ENCODE peak calls at places on chromosomes 6 and 20, in seven cellular contexts. One of them, this sample, is unnamed.

GRCh38 chr6:54910326-54910952 is 63.9 kb downstream of the FAM83B start:
- DNase-seq in HepG2: no peak
- DNase-seq in GM12878: no peak
- DNase-seq in GM12891: no peak
- DNase-seq in SK-N-SH: no peak
- DNase-seq in K562: no peak
- DNase-seq in H1: no peak
- DNase-seq in this sample: no peak

GRCh38 chr6:33034554-33034953 is 25.2 kb upstream of the HLA-DOA start:
- DNase-seq in H1: no peak
- DNase-seq in HepG2: no peak
- DNase-seq in SK-N-SH: no peak
- DNase-seq in GM12878: no peak
- DNase-seq in GM12891: no peak
- DNase-seq in K562: no peak
- DNase-seq in this sample: no peak

GRCh38 chr6:139027620-139028182 is 844 bp upstream of the ABRACL start:
- DNase-seq in GM12878: peak; percentile 36
- DNase-seq in GM12891: no peak
- DNase-seq in SK-N-SH: no peak
- DNase-seq in K562: no peak
- DNase-seq in HepG2: no peak
- DNase-seq in H1: no peak
- DNase-seq in this sample: no peak

GRCh38 chr20:52105045-52105572 is 86.5 kb downstream of the ZFP64 start:
- DNase-seq in GM12878: no peak
- DNase-seq in HepG2: no peak
- DNase-seq in K562: no peak
- DNase-seq in GM12891: no peak
- DNase-seq in H1: no peak
- DNase-seq in SK-N-SH: peak; percentile 48
- DNase-seq in this sample: peak; percentile 27

GRCh38 chr6:2819891-2820814 is 21.5 kb downstream of the SERPINB1 start:
- DNase-seq in H1: no peak
- DNase-seq in SK-N-SH: no peak
- DNase-seq in K562: no peak
- DNase-seq in GM12878: no peak
- DNase-seq in HepG2: no peak
- DNase-seq in GM12891: no peak
- DNase-seq in this sample: no peak

GRCh38 chr6:28765978-28766351 is 157.8 kb downstream of the TRIM27 start:
- DNase-seq in H1: no peak
- DNase-seq in K562: no peak
- DNase-seq in GM12878: no peak
- DNase-seq in SK-N-SH: no peak
- DNase-seq in GM12891: no peak
- DNase-seq in HepG2: no peak
- DNase-seq in this sample: no peak

GRCh38 chr6:139903411-139904157 is 529.1 kb upstream of the CITED2 start:
- DNase-seq in GM12891: peak; percentile 32
- DNase-seq in H1: no peak
- DNase-seq in HepG2: no peak
- DNase-seq in GM12878: peak; percentile 75
- DNase-seq in K562: no peak
- DNase-seq in SK-N-SH: no peak
- DNase-seq in this sample: peak; percentile 19

GRCh38 chr6:136920858-136921520 is 1.1 kb upstream of the SLC35D3 start:
- DNase-seq in SK-N-SH: peak; percentile 75
- DNase-seq in H1: no peak
- DNase-seq in GM12891: peak; percentile 33
- DNase-seq in HepG2: no peak
- DNase-seq in GM12878: no peak
- DNase-seq in K562: no peak
- DNase-seq in this sample: no peak

GRCh38 chr6:18424201-18424600 is 37.1 kb downstream of the RNF144B start:
- DNase-seq in SK-N-SH: no peak
- DNase-seq in K562: no peak
- DNase-seq in GM12878: no peak
- DNase-seq in GM12891: no peak
- DNase-seq in H1: no peak
- DNase-seq in HepG2: no peak
- DNase-seq in this sample: no peak

GRCh38 chr6:36368921-36369880 is 18.3 kb downstream of the ETV7 start:
- DNase-seq in GM12878: no peak
- DNase-seq in K562: peak; percentile 33
- DNase-seq in GM12891: no peak
- DNase-seq in SK-N-SH: no peak
- DNase-seq in HepG2: no peak
- DNase-seq in H1: no peak
- DNase-seq in this sample: no peak

GRCh38 chr6:42988486-42989020 is 4.2 kb downstream of the PPP2R5D start:
- DNase-seq in K562: no peak
- DNase-seq in H1: no peak
- DNase-seq in GM12878: no peak
- DNase-seq in GM12891: no peak
- DNase-seq in HepG2: no peak
- DNase-seq in SK-N-SH: no peak
- DNase-seq in this sample: no peak

GRCh38 chr6:148438593-148438992 is 96.0 kb downstream of the SASH1 start:
- DNase-seq in K562: no peak
- DNase-seq in GM12878: no peak
- DNase-seq in H1: no peak
- DNase-seq in HepG2: no peak
- DNase-seq in SK-N-SH: no peak
- DNase-seq in GM12891: no peak
- DNase-seq in this sample: no peak

GRCh38 chr6:169190144-169190584 is 63.5 kb downstream of the THBS2 start:
- DNase-seq in H1: no peak
- DNase-seq in GM12891: no peak
- DNase-seq in SK-N-SH: no peak
- DNase-seq in HepG2: no peak
- DNase-seq in K562: no peak
- DNase-seq in GM12878: no peak
- DNase-seq in this sample: no peak

GRCh38 chr6:6884193-6884627 is 223.6 kb upstream of the RREB1 start:
- DNase-seq in K562: no peak
- DNase-seq in H1: no peak
- DNase-seq in SK-N-SH: no peak
- DNase-seq in HepG2: no peak
- DNase-seq in GM12878: no peak
- DNase-seq in GM12891: no peak
- DNase-seq in this sample: no peak

GRCh38 chr20:62206388-62206775 is 13.7 kb downstream of the HRH3 start:
- DNase-seq in K562: no peak
- DNase-seq in GM12878: no peak
- DNase-seq in SK-N-SH: no peak
- DNase-seq in HepG2: no peak
- DNase-seq in GM12891: no peak
- DNase-seq in H1: no peak
- DNase-seq in this sample: no peak

GRCh38 chr6:53834134-53834533 is 39.3 kb downstream of the LRRC1 start:
- DNase-seq in HepG2: no peak
- DNase-seq in GM12878: no peak
- DNase-seq in H1: no peak
- DNase-seq in K562: no peak
- DNase-seq in GM12891: no peak
- DNase-seq in SK-N-SH: no peak
- DNase-seq in this sample: no peak

GRCh38 chr20:19252670-19253120 is 40.3 kb downstream of the SLC24A3 start:
- DNase-seq in H1: no peak
- DNase-seq in HepG2: no peak
- DNase-seq in GM12878: no peak
- DNase-seq in GM12891: no peak
- DNase-seq in SK-N-SH: no peak
- DNase-seq in K562: no peak
- DNase-seq in this sample: no peak

DNA sequence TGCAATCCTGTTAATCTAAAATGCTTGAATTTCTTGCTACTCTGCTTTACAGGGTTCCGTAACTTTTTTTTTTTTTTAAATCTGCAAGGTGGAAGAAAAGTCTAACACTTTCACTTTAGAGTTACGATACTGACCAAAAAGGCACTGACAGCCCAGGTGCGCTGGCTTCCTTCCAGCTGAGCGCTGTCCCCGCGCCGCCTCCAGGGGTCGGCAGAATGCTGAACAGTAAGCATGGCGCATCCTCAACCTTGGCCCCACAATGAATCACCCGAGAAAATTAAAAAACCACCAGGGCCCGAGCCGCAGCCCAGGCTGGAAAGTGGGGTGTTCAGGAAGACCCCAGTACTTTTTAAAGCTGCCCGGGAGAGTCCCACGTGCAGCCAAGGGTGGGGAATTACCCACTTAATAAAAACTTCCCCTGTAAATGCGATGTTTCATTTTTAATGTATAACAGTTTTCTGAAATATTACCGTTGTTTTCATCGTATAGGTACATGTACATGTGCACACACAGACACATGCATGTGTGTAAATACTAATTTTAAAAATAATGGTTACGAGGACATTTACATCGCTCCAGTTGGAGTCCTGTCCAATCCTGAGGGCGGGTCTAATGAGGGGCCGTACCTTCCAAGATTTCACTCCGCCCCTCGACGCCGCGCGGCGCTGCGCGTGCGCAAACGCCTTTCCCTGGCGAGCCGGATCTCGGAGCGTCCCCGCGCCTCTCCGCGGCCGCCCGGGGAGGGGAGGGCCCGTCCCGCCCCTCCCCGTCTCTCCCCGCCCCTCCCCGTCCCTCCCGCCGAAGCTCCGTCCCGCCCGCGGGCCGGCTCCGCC is 420 bp upstream of the GINM1 start:
- DNase-seq in SK-N-SH: peak; percentile 99
- DNase-seq in K562: peak; percentile 98
- DNase-seq in H1: peak; percentile 80
- DNase-seq in GM12878: peak; percentile 90
- DNase-seq in GM12891: peak; percentile 84
- DNase-seq in HepG2: peak; percentile 93
- DNase-seq in this sample: peak; percentile 84
- TF ChIP-seq POLR2AphosphoS5 in SK-N-SH: no peak
- TF ChIP-seq POLR2AphosphoS5 in K562: peak; percentile 73
- TF ChIP-seq POLR2AphosphoS5 in H1: no peak
- TF ChIP-seq POLR2AphosphoS5 in GM12878: peak; percentile 69
- TF ChIP-seq POLR2AphosphoS5 in GM12891: peak; percentile 63
- TF ChIP-seq POLR2AphosphoS5 in HepG2: no peak
- TF ChIP-seq POLR2AphosphoS5 in this sample: peak; percentile 41

DNA sequence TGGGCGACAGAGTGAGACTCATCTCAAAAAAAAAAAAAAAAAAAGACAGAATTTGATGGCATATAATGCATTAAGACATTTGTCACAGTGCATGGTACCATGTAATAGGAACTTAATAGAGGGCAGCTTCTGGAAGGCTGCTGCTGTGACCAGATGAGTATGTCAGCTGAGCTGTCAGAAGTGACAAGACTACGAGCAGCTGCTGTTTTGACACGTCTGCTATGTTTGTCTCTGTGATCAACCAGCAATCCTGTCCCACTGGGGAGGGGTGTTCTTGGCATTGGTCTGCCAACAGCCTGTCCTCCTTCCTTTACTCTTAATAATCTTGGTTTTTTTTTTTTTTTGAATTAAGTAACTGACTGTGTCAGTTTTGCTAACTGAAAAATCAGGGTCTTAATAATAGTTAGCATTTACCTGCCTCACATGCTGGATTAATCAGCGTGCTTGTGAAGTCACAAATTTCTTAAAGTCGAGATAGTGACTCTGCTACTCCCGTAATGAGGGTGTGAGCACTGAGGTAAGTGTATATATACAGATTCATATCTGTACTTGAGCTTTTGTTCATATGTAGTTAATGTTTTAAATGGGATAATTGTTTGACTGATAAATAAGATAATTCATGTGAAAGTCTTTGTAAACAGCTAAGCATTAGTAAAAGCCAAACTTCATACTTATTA is 152.4 kb downstream of the BMP2 start:
- DNase-seq in H1: no peak
- DNase-seq in GM12878: no peak
- DNase-seq in GM12891: no peak
- DNase-seq in HepG2: no peak
- DNase-seq in K562: no peak
- DNase-seq in SK-N-SH: no peak
- DNase-seq in this sample: no peak
- TF ChIP-seq TAF1 in H1: no peak
- TF ChIP-seq TAF1 in GM12878: no peak
- TF ChIP-seq TAF1 in GM12891: no peak
- TF ChIP-seq TAF1 in HepG2: no peak
- TF ChIP-seq TAF1 in K562: no peak
- TF ChIP-seq TAF1 in SK-N-SH: no peak
- TF ChIP-seq TAF1 in this sample: no peak

DNA sequence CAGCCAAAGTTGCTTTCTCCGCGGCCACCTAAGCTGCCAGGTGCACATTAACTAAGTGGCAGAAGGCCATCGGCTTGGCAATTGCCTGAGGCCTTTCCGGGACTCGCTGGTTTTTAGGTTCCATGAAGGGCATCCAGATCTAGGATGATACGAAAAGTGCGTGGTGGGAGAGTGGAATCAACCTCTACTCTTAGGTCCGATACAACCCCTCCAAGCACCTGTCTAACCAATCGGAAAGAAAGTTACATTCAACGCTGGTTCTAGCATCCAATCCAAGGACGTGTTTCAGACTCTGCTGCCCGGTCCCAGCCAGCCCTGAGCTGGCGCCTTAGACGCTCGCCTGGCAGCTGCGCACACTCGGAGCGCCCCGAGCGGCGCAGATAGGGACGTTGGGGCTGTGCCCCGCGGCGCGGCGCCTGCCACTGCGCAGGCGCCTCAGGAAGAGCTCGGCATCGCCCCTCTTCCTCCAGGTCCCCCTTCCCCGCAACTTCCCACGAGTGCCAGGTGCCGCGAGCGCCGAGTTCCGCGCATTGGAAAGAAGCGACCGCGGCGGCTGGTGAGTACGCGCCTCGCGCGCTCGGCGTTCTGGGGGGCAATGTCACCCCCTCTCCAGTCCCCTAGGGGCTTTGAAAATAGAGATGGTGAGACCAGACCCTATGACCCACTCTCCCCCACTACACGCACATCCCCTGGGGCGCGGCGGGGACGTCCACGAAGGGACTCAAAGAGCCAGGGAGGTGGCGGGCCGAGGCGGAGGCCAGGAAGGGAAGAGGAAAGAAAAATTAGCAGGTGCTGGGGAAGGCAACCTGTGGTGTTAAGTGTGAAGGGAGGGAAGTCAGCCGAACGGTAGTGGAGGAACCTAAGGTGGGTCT is at the start of gene ENPP4:
- DNase-seq in GM12878: peak; percentile 100
- DNase-seq in K562: no peak
- DNase-seq in SK-N-SH: peak; percentile 72
- DNase-seq in HepG2: peak; percentile 15
- DNase-seq in H1: peak; percentile 93
- DNase-seq in GM12891: peak; percentile 84
- DNase-seq in this sample: peak; percentile 90
- TF ChIP-seq POLR2AphosphoS5 in GM12878: peak; percentile 18
- TF ChIP-seq POLR2AphosphoS5 in K562: no peak
- TF ChIP-seq POLR2AphosphoS5 in SK-N-SH: no peak
- TF ChIP-seq POLR2AphosphoS5 in HepG2: no peak
- TF ChIP-seq POLR2AphosphoS5 in H1: no peak
- TF ChIP-seq POLR2AphosphoS5 in GM12891: no peak
- TF ChIP-seq POLR2AphosphoS5 in this sample: no peak

DNA sequence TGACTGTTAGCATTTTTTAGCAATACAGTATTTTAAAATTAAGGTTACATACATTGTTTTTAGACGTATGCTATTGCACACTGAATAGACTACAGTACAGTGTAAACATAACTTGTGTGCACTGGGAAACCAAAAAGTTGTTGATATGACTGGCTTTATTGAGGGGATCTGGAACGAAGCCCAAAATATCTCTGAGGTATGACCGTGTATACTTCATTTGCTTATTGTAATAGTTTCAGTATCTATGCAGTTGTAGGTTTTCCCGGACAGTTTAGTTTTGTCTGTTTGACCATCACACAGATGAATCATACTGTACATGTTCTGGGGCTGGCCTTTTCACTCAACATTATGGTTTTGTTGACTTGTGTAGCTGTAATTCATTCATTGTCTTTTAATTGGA is 6.9 kb upstream of the ZBTB12 start:
- DNase-seq in GM12891: peak; percentile 49
- DNase-seq in K562: peak; percentile 26
- DNase-seq in HepG2: peak; percentile 60
- DNase-seq in SK-N-SH: no peak
- DNase-seq in H1: no peak
- DNase-seq in GM12878: peak; percentile 68
- DNase-seq in this sample: no peak
- TF ChIP-seq TAF1 in GM12891: no peak
- TF ChIP-seq TAF1 in K562: no peak
- TF ChIP-seq TAF1 in HepG2: no peak
- TF ChIP-seq TAF1 in SK-N-SH: no peak
- TF ChIP-seq TAF1 in H1: no peak
- TF ChIP-seq TAF1 in GM12878: no peak
- TF ChIP-seq TAF1 in this sample: no peak

This sample was measured in GM12892.